ENCODE peak calls at places on chromosome 16, in eight cellular contexts. M is mucosa of descending colon, N is NT2/D1, F is GM23248, Y is colonic mucosa, G is left ventricle myocardium inferior, O is IMR-90, S is kidney epithelial cell. X is an unnamed sample.

GRCh38 chr16:85420501-85421337 is 192.4 kb upstream of the GSE1 start:
- DNase-seq in O (peak; percentile 20), M (peak; percentile 87), Y (peak; percentile 65), N (no peak), G (peak; percentile 47), S (no peak), F (peak; percentile 65), X (peak; percentile 53)

GRCh38 chr16:71883849-71884638 is at the start of gene ZNF821:
- DNase-seq in S (no peak), O (peak; percentile 64), F (peak; percentile 80), N (peak; percentile 77), Y (peak; percentile 73), M (peak; percentile 85), G (peak; percentile 82), X (peak; percentile 64)

GRCh38 chr16:72425571-72426341 is 253.8 kb upstream of the PMFBP1 start:
- DNase-seq in O (no peak), N (no peak), S (no peak), M (no peak), Y (no peak), F (no peak), G (no peak), X (no peak)

GRCh38 chr16:1808691-1809090 is 15.2 kb upstream of the IGFALS start:
- DNase-seq in N (no peak), G (no peak), F (no peak), M (no peak), S (no peak), Y (no peak), O (no peak), X (no peak)

GRCh38 chr16:17304814-17305169 is 166.0 kb downstream of the XYLT1 start:
- DNase-seq in N (no peak), S (no peak), M (no peak), G (no peak), F (no peak), O (peak; percentile 5), Y (peak; percentile 43), X (no peak)

GRCh38 chr16:24539850-24540484 is 601 bp downstream of the RBBP6 start:
- DNase-seq in F (peak; percentile 81), S (no peak), G (peak; percentile 64), Y (peak; percentile 55), M (peak; percentile 81), N (no peak), O (peak; percentile 19), X (peak; percentile 46)

GRCh38 chr16:11145173-11145820 is 110.7 kb downstream of the SOCS1 start:
- DNase-seq in M (no peak), F (peak; percentile 89), O (peak; percentile 54), S (no peak), N (no peak), G (peak; percentile 53), Y (no peak), X (no peak)

GRCh38 chr16:22239131-22239805 is 33.2 kb downstream of the EEF2K start:
- DNase-seq in O (no peak), G (no peak), F (no peak), S (no peak), N (no peak), M (no peak), Y (no peak), X (peak; percentile 13)

GRCh38 chr16:85187002-85187401 is 74.7 kb upstream of the CIBAR2 start:
- DNase-seq in S (no peak), M (no peak), F (peak; percentile 92), G (peak; percentile 60), O (peak; percentile 89), N (no peak), Y (no peak), X (no peak)

GRCh38 chr16:83095926-83096692 is 469.3 kb downstream of the CDH13 start:
- DNase-seq in G (no peak), M (no peak), F (peak; percentile 51), Y (no peak), S (no peak), N (no peak), O (peak; percentile 70), X (peak; percentile 95)

GRCh38 chr16:15672514-15673167 is 22.6 kb downstream of the NDE1 start:
- DNase-seq in O (peak; percentile 96), M (peak; percentile 80), Y (peak; percentile 86), N (peak; percentile 57), S (peak; percentile 79), G (peak; percentile 91), F (peak; percentile 98), X (peak; percentile 37)

GRCh38 chr16:85554114-85554790 is 58.9 kb upstream of the GSE1 start:
- DNase-seq in F (peak; percentile 84), S (no peak), G (peak; percentile 67), O (peak; percentile 80), N (no peak), M (peak; percentile 73), Y (peak; percentile 83), X (peak; percentile 72)

GRCh38 chr16:6081320-6081976 is 983.9 kb upstream of the EEF2KMT start:
- DNase-seq in O (no peak), M (peak; percentile 25), S (peak; percentile 1), N (peak; percentile 61), Y (peak; percentile 56), F (peak; percentile 8), G (no peak), X (peak; percentile 36)

GRCh38 chr16:526181-527014 is 1.1 kb upstream of the CAPN15 start:
- DNase-seq in F (peak; percentile 75), G (peak; percentile 56), Y (no peak), S (no peak), O (peak; percentile 40), N (no peak), M (no peak), X (peak; percentile 70)

GRCh38 chr16:73172621-73173312 is 124.8 kb upstream of the ZFHX3 start:
- DNase-seq in M (peak; percentile 84), G (peak; percentile 87), Y (peak; percentile 88), S (no peak), N (no peak), F (peak; percentile 83), O (peak; percentile 91), X (peak; percentile 64)

GRCh38 chr16:53156516-53156915 is 101.7 kb downstream of the CHD9 start:
- DNase-seq in G (no peak), S (no peak), N (no peak), O (peak; percentile 45), Y (no peak), F (peak; percentile 69), M (no peak), X (no peak)

GRCh38 chr16:81637336-81638235 is 141.5 kb upstream of the PLCG2 start:
- DNase-seq in O (no peak), G (no peak), M (no peak), S (no peak), F (no peak), N (no peak), Y (no peak), X (no peak)

GRCh38 chr16:17470871-17471744 is at the start of gene XYLT1:
- DNase-seq in M (peak; percentile 75), S (peak; percentile 14), F (peak; percentile 100), O (peak; percentile 94), Y (peak; percentile 66), G (peak; percentile 51), N (no peak), X (peak; percentile 41)

GRCh38 chr16:10521681-10522274 is 58.6 kb downstream of the EMP2 start:
- DNase-seq in Y (peak; percentile 77), G (no peak), M (peak; percentile 41), O (peak; percentile 68), N (peak; percentile 56), S (no peak), F (peak; percentile 82), X (peak; percentile 71)

GRCh38 chr16:85422374-85423185 is 190.5 kb upstream of the GSE1 start:
- DNase-seq in S (no peak), N (no peak), Y (peak; percentile 93), F (no peak), G (peak; percentile 5), M (peak; percentile 91), O (no peak), X (peak; percentile 97)

GRCh38 chr16:72241930-72242329 is 70.0 kb upstream of the PMFBP1 start:
- DNase-seq in S (no peak), O (peak; percentile 55), G (no peak), Y (peak; percentile 31), N (peak; percentile 23), F (peak; percentile 76), M (no peak), X (peak; percentile 47)

GRCh38 chr16:27446721-27447120 is 44.7 kb downstream of the IL21R start:
- DNase-seq in N (no peak), Y (no peak), S (no peak), G (no peak), O (no peak), M (peak; percentile 45), F (no peak), X (peak; percentile 46)

GRCh38 chr16:85573696-85574641 is 39.2 kb upstream of the GSE1 start:
- DNase-seq in N (no peak), Y (no peak), O (peak; percentile 78), F (peak; percentile 66), S (no peak), M (peak; percentile 60), G (peak; percentile 75), X (no peak)

GRCh38 chr16:11066231-11066870 is 122.0 kb downstream of the CLEC16A start:
- DNase-seq in S (no peak), O (no peak), N (no peak), G (no peak), F (no peak), Y (no peak), M (no peak), X (no peak)

GRCh38 chr16:18783430-18784341 is 6.4 kb downstream of the RPS15A start:
- DNase-seq in O (no peak), N (no peak), F (no peak), M (no peak), G (no peak), S (no peak), Y (no peak), X (no peak)
- H3K36me3 ChIP-seq in O (peaks cover 51% of the 10 kb centered on the region), N (peaks cover 69% of the 10 kb centered on the region), F (peaks cover 56% of the 10 kb centered on the region), M (peaks cover 6% of the 10 kb centered on the region), G (peaks cover 64% of the 10 kb centered on the region), S (peaks cover 6% of the 10 kb centered on the region), Y (peaks cover 7% of the 10 kb centered on the region), X (peaks cover 30% of the 10 kb centered on the region)

GRCh38 chr16:89104930-89105571 is 11.4 kb downstream of the ACSF3 start:
- DNase-seq in F (no peak), M (no peak), S (no peak), G (no peak), N (no peak), Y (no peak), O (no peak), X (no peak)
- H3K36me3 ChIP-seq in F (peaks cover 3% of the 10 kb centered on the region), M (peaks cover 6% of the 10 kb centered on the region), S (no peaks in the 10 kb centered on the region), G (peaks cover 78% of the 10 kb centered on the region), N (peaks cover 85% of the 10 kb centered on the region), Y (no peaks in the 10 kb centered on the region), O (peaks cover 60% of the 10 kb centered on the region), X (peaks cover 12% of the 10 kb centered on the region)

GRCh38 chr16:56365552-56365951 is 59.8 kb downstream of the AMFR start:
- DNase-seq in Y (no peak), M (no peak), S (no peak), G (no peak), F (no peak), N (no peak), O (no peak), X (no peak)
- H3K36me3 ChIP-seq in Y (peaks cover 6% of the 10 kb centered on the region), M (no peaks in the 10 kb centered on the region), S (peaks cover 2% of the 10 kb centered on the region), G (peaks cover 84% of the 10 kb centered on the region), F (peaks cover 31% of the 10 kb centered on the region), N (peaks cover 75% of the 10 kb centered on the region), O (peaks cover 49% of the 10 kb centered on the region), X (peaks cover 13% of the 10 kb centered on the region)

DNA sequence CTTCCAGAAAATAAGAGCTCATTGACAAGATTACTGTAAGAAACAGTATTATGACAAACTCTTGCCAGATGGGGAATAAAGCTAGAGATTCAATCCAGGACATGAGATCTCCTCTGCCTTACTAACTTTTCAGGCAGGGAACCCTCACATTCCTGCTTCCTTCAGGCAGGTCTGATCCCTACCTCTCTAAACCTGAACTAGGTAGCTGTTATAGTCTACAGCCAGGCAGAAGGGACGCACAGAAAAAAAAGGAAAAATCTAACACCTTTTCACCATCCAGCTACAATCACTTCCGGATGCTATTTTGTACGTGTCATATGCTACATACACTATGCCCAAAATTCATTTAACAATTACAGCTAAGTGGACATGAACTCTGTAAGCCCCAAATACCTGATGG is 41.2 kb downstream of the CNOT1 start:
- DNase-seq in M (no peak), Y (no peak), N (no peak), O (no peak), G (no peak), F (no peak), S (no peak), X (no peak)
- H3K36me3 ChIP-seq in M (peaks cover 13% of the 10 kb centered on the region), Y (peaks cover 35% of the 10 kb centered on the region), N (peaks cover 91% of the 10 kb centered on the region), O (peaks cover 27% of the 10 kb centered on the region), G (peaks cover 71% of the 10 kb centered on the region), F (peaks cover 66% of the 10 kb centered on the region), S (no peaks in the 10 kb centered on the region), X (peaks cover 7% of the 10 kb centered on the region)

X was measured in small intestine.